ENCODE peak calls at places on chromosomes 6 and 20, in seven cellular contexts. F is left lung, Q is IMR-90, L is stomach, N is HAP-1, G is keratinocyte, Z is astrocyte. A is an unnamed sample.

GRCh38 chr6:43628392-43629103 is 516 bp downstream of the GTPBP2 start:
- DNase-seq in G (no peak), Q (peak; percentile 34), Z (peak; percentile 32), L (peak; percentile 51), F (peak; percentile 62), N (peak; percentile 75), A (no peak)

GRCh38 chr6:88567696-88568095 is 395.7 kb downstream of the RNGTT start:
- DNase-seq in N (no peak), G (no peak), L (no peak), F (no peak), Z (no peak), Q (no peak), A (no peak)

GRCh38 chr20:33654680-33655161 is 7.4 kb upstream of the C20orf144 start:
- DNase-seq in L (no peak), Q (no peak), F (no peak), G (no peak), N (no peak), Z (no peak), A (no peak)

GRCh38 chr6:21949211-21949801 is 347.5 kb downstream of the PRL start:
- DNase-seq in F (peak; percentile 36), L (no peak), Z (peak; percentile 84), N (no peak), G (no peak), Q (peak; percentile 62), A (no peak)

GRCh38 chr6:39453236-39453635 is 130.7 kb upstream of the KCNK16 start:
- DNase-seq in F (no peak), L (no peak), G (no peak), Z (peak; percentile 55), N (no peak), Q (no peak), A (no peak)

GRCh38 chr6:162408805-162409535 is 318.6 kb downstream of the PRKN start:
- DNase-seq in G (no peak), N (no peak), Z (no peak), F (no peak), Q (no peak), L (no peak), A (no peak)

GRCh38 chr6:147204060-147204785 is at the start of gene STXBP5:
- DNase-seq in N (peak; percentile 62), G (no peak), Q (peak; percentile 47), F (peak; percentile 71), Z (peak; percentile 36), L (peak; percentile 66), A (no peak)

GRCh38 chr6:118668761-118669411 is 17.5 kb upstream of the CEP85L start:
- DNase-seq in Q (peak; percentile 85), F (no peak), Z (peak; percentile 80), L (no peak), G (no peak), N (no peak), A (no peak)

GRCh38 chr6:3748208-3748701 is 3.3 kb downstream of the PXDC1 start:
- DNase-seq in Q (peak; percentile 86), Z (peak; percentile 68), L (peak; percentile 72), F (no peak), N (peak; percentile 80), G (no peak), A (no peak)

GRCh38 chr20:53434662-53435061 is 159.0 kb downstream of the ZNF217 start:
- DNase-seq in F (no peak), Z (no peak), L (no peak), N (no peak), Q (no peak), G (no peak), A (no peak)

GRCh38 chr20:21705466-21706344 is at the start of gene PAX1:
- DNase-seq in N (no peak), G (no peak), L (no peak), F (no peak), Z (no peak), Q (no peak), A (no peak)

GRCh38 chr6:156410649-156411048 is 366.5 kb upstream of the ARID1B start:
- DNase-seq in G (no peak), Q (no peak), L (no peak), Z (no peak), F (no peak), N (no peak), A (no peak)

GRCh38 chr6:37502703-37503485 is 3.2 kb upstream of the CCDC167 start:
- DNase-seq in G (no peak), L (no peak), Q (no peak), N (no peak), Z (no peak), F (no peak), A (no peak)

GRCh38 chr6:95768539-95768938 is 191.2 kb downstream of the MANEA start:
- DNase-seq in Q (no peak), N (no peak), F (no peak), Z (no peak), G (no peak), L (peak; percentile 69), A (no peak)

GRCh38 chr6:34346175-34347119 is 46.0 kb downstream of the NUDT3 start:
- DNase-seq in Z (no peak), G (no peak), L (no peak), F (no peak), Q (no peak), N (no peak), A (no peak)

GRCh38 chr20:20295621-20296498 is 72.0 kb upstream of the INSM1 start:
- DNase-seq in F (no peak), L (no peak), Z (no peak), N (no peak), Q (no peak), G (no peak), A (no peak)

GRCh38 chr6:126063512-126064146 is 77.3 kb downstream of the TRMT11 start:
- DNase-seq in F (no peak), L (no peak), N (no peak), Z (peak; percentile 69), G (no peak), Q (peak; percentile 88), A (no peak)

GRCh38 chr6:154406869-154407268 is 50.3 kb upstream of the IPCEF1 start:
- DNase-seq in Q (no peak), G (no peak), L (no peak), F (no peak), Z (no peak), N (no peak), A (no peak)

GRCh38 chr20:44142416-44142815 is 44.6 kb downstream of the JPH2 start:
- DNase-seq in L (no peak), Z (peak; percentile 76), Q (peak; percentile 50), N (no peak), G (no peak), F (no peak), A (no peak)

GRCh38 chr6:160535270-160535669 is 128.8 kb downstream of the LPA start:
- DNase-seq in Z (no peak), F (no peak), Q (no peak), G (no peak), L (no peak), N (no peak), A (no peak)

GRCh38 chr6:35801148-35801547 is 4.0 kb upstream of the LHFPL5 start:
- DNase-seq in N (no peak), F (no peak), G (no peak), Z (no peak), Q (no peak), L (no peak), A (no peak)

GRCh38 chr6:165571721-165572132 is 91.3 kb downstream of the PDE10A start:
- DNase-seq in G (no peak), N (no peak), F (no peak), L (no peak), Q (peak; percentile 76), Z (peak; percentile 14), A (no peak)

GRCh38 chr20:35395728-35396127 is 16.0 kb downstream of the UQCC1 start:
- DNase-seq in Q (peak; percentile 81), F (no peak), G (no peak), N (no peak), Z (peak; percentile 91), L (no peak), A (no peak)

GRCh38 chr20:48760403-48760889 is 67.4 kb downstream of the PREX1 start:
- DNase-seq in Z (peak; percentile 56), F (no peak), L (peak; percentile 34), N (no peak), G (no peak), Q (peak; percentile 24), A (no peak)

GRCh38 chr6:150272264-150272975 is 96.4 kb upstream of the IYD start:
- DNase-seq in Z (no peak), Q (no peak), G (peak; percentile 95), L (no peak), N (no peak), F (no peak), A (no peak)

GRCh38 chr6:170019259-170020040 is 268.0 kb downstream of the ERMARD start:
- DNase-seq in G (no peak), F (no peak), Z (no peak), L (peak; percentile 20), Q (no peak), N (no peak), A (no peak)

GRCh38 chr20:32201977-32202363 is 5.6 kb downstream of the PLAGL2 start:
- DNase-seq in F (no peak), G (no peak), L (no peak), N (no peak), Q (no peak), Z (no peak), A (no peak)
- H3K4me1 ChIP-seq in F (peaks cover 85% of the 10 kb centered on the region), G (peaks cover 53% of the 10 kb centered on the region), L (peaks cover 64% of the 10 kb centered on the region), N (peaks cover 22% of the 10 kb centered on the region), Q (peaks cover 18% of the 10 kb centered on the region), Z (peaks cover 22% of the 10 kb centered on the region), A (peaks cover 2% of the 10 kb centered on the region)

GRCh38 chr6:28817808-28818145 is 106.0 kb downstream of the TRIM27 start:
- DNase-seq in F (no peak), Z (no peak), G (no peak), Q (no peak), L (no peak), N (peak; percentile 53), A (no peak)
- H3K27me3 ChIP-seq in F (peaks cover 100% of the 10 kb centered on the region), Z (peaks cover 40% of the 10 kb centered on the region), G (peaks cover 26% of the 10 kb centered on the region), Q (peaks cover 29% of the 10 kb centered on the region), L (peaks cover 98% of the 10 kb centered on the region), N (no peaks in the 10 kb centered on the region), A (peaks cover 71% of the 10 kb centered on the region)

GRCh38 chr6:111723412-111723970 is 117.8 kb upstream of the TRAF3IP2 start:
- DNase-seq in Q (no peak), G (no peak), N (no peak), L (no peak), Z (no peak), F (no peak), A (no peak)

GRCh38 chr6:111724505-111724904 is 118.8 kb upstream of the TRAF3IP2 start:
- DNase-seq in Q (no peak), N (no peak), L (no peak), F (no peak), G (no peak), Z (no peak), A (no peak)

GRCh38 chr6:111722220-111722731 is 116.6 kb upstream of the TRAF3IP2 start:
- DNase-seq in Q (peak; percentile 76), G (no peak), F (no peak), Z (peak; percentile 42), N (no peak), L (no peak), A (no peak)

GRCh38 chr6:111725446-111726112 is 119.9 kb upstream of the TRAF3IP2 start:
- DNase-seq in G (no peak), F (no peak), Z (no peak), Q (peak; percentile 32), N (no peak), L (no peak), A (no peak)

GRCh38 chr6:111724039-111724438 is 118.4 kb upstream of the TRAF3IP2 start:
- DNase-seq in N (no peak), F (no peak), Z (no peak), Q (no peak), G (no peak), L (no peak), A (no peak)
- H3K4me1 ChIP-seq in N (no peaks in the 10 kb centered on the region), F (peaks cover 48% of the 10 kb centered on the region), Z (peaks cover 34% of the 10 kb centered on the region), Q (peaks cover 9% of the 10 kb centered on the region), G (peaks cover 4% of the 10 kb centered on the region), L (peaks cover 11% of the 10 kb centered on the region), A (no peaks in the 10 kb centered on the region)

GRCh38 chr20:32052090-32052791 is at the start of gene HCK:
- DNase-seq in G (no peak), N (peak; percentile 47), Z (no peak), F (peak; percentile 72), L (peak; percentile 29), Q (no peak), A (no peak)
- H3K27me3 ChIP-seq in G (peaks cover 45% of the 10 kb centered on the region), N (no peaks in the 10 kb centered on the region), Z (peaks cover 59% of the 10 kb centered on the region), F (peaks cover 56% of the 10 kb centered on the region), L (peaks cover 76% of the 10 kb centered on the region), Q (peaks cover 60% of the 10 kb centered on the region), A (peaks cover 12% of the 10 kb centered on the region)